ENCODE peak calls at places on chromosomes 4 and X, in five cellular contexts. L is lower leg skin, R is DMS79 treated with DMSO at 0.1 percent for 48 hours, E is NCI-H146, U is A549. X is an unnamed sample.

GRCh38 chr4:1745165-1745564 is 23.8 kb downstream of the TACC3 start:
- DNase-seq in L (no peak), U (no peak), R (no peak), E (no peak), X (no peak)

GRCh38 chrX:79477691-79478090 is 110.6 kb upstream of the ITM2A start:
- DNase-seq in U (peak), L (no peak), R (no peak), E (no peak), X (no peak)

GRCh38 chr4:27429260-27429970 is 568.8 kb downstream of the STIM2 start:
- DNase-seq in L (no peak), E (no peak), U (no peak), R (no peak), X (no peak)

GRCh38 chr4:8185280-8185679 is 13.8 kb upstream of the SH3TC1 start:
- DNase-seq in L (no peak), E (no peak), R (no peak), U (no peak), X (no peak)

GRCh38 chr4:24024597-24024996 is 134.8 kb upstream of the PPARGC1A start:
- DNase-seq in R (no peak), L (no peak), E (no peak), U (no peak), X (no peak)

GRCh38 chr4:88957570-88957969 is 99.4 kb downstream of the FAM13A start:
- DNase-seq in L (no peak), U (no peak), E (no peak), R (no peak), X (no peak)

GRCh38 chrX:129750971-129751370 is 12.2 kb downstream of the XPNPEP2 start:
- DNase-seq in U (no peak), E (no peak), R (no peak), L (no peak), X (no peak)

GRCh38 chrX:15911729-15912550 is 57.3 kb upstream of the AP1S2 start:
- DNase-seq in R (no peak), E (no peak), U (peak), L (no peak), X (no peak)

GRCh38 chr4:41792166-41792565 is 43.6 kb upstream of the PHOX2B start:
- DNase-seq in U (no peak), L (no peak), E (no peak), R (no peak), X (no peak)

GRCh38 chrX:427812-428725 is 41.4 kb upstream of the PPP2R3B start:
- DNase-seq in E (peak), U (peak), R (no peak), L (no peak), X (no peak)

GRCh38 chr4:106530034-106530361 is 161.4 kb upstream of the GIMD1 start:
- DNase-seq in E (no peak), L (no peak), R (no peak), U (no peak), X (no peak)

GRCh38 chr4:151267822-151268535 is 9.0 kb upstream of the PRSS48 start:
- DNase-seq in U (no peak), L (no peak), R (no peak), E (no peak), X (no peak)

GRCh38 chr4:89024051-89024675 is 32.8 kb downstream of the FAM13A start:
- DNase-seq in U (peak), L (no peak), R (peak), E (peak), X (peak)

X was measured in HCT116.